ENCODE peak calls at places on chromosome 14, in seven cellular contexts. R is activated T-cell treated with anti-CD3 and anti-CD28 coated beads for 24 hours; P is AG08395; V is endothelial cell; T is stimulated activated CD4-positive, alpha-beta T cell treated with anti-CD3 and anti-CD28 coated beads, Interleukin-12 subunit alpha, Interleukin-12 subunit beta, amount 100 ng/mL, for 4 hours; S is substantia nigra; D is mucosa of gallbladder. O is an unnamed sample.

GRCh38 chr14:89540830-89541470 is 123.9 kb upstream of the FOXN3 start:
- DNase-seq in D (no peak), V (no peak), R (no peak), T (no peak), P (peak; percentile 75), S (no peak), O (no peak)

GRCh38 chr14:75125617-75126016 is 1.2 kb downstream of the NEK9 start:
- DNase-seq in D (no peak), R (no peak), P (peak; percentile 66), S (no peak), T (no peak), V (no peak), O (no peak)

GRCh38 chr14:77140937-77141591 is 527 bp downstream of the ZDHHC22 start:
- DNase-seq in R (no peak), D (no peak), T (no peak), V (peak; percentile 87), S (no peak), P (peak; percentile 32), O (no peak)

GRCh38 chr14:45972416-45972815 is 679.2 kb downstream of the RPL10L start:
- DNase-seq in D (no peak), V (no peak), S (no peak), R (no peak), T (no peak), P (no peak), O (no peak)

GRCh38 chr14:100664841-100665425 is 61.8 kb upstream of the DLK1 start:
- DNase-seq in R (no peak), D (no peak), T (no peak), V (no peak), S (no peak), P (peak; percentile 59), O (no peak)

GRCh38 chr14:92040431-92041040 is 677 bp upstream of the TRIP11 start:
- DNase-seq in V (peak; percentile 14), R (peak; percentile 3), P (peak; percentile 16), S (no peak), D (peak; percentile 25), T (no peak), O (peak; percentile 23)

GRCh38 chr14:57179273-57179672 is 89.4 kb downstream of the EXOC5 start:
- DNase-seq in T (no peak), P (no peak), S (no peak), D (no peak), V (no peak), R (no peak), O (no peak)

GRCh38 chr14:67532998-67533753 is at the start of gene PLEKHH1:
- DNase-seq in P (peak; percentile 82), R (peak; percentile 53), T (peak; percentile 63), D (peak; percentile 77), S (peak; percentile 83), V (peak; percentile 64), O (peak; percentile 95)

GRCh38 chr14:96038920-96039632 is at the start of gene C14orf132:
- DNase-seq in P (peak; percentile 91), D (peak; percentile 37), V (peak; percentile 57), S (peak; percentile 43), R (peak; percentile 53), T (peak; percentile 65), O (peak; percentile 75)

GRCh38 chr14:106821119-106821518 is 1294.7 kb downstream of the TMEM121 start:
- DNase-seq in T (no peak), V (no peak), D (no peak), P (no peak), S (no peak), R (no peak), O (no peak)

GRCh38 chr14:51093371-51094281 is 1.3 kb downstream of the TRIM9 start:
- DNase-seq in V (peak; percentile 35), R (peak; percentile 32), D (no peak), S (peak; percentile 69), T (peak; percentile 36), P (no peak), O (peak; percentile 70)

GRCh38 chr14:104651876-104652260 is 37.5 kb upstream of the INF2 start:
- DNase-seq in P (no peak), D (no peak), S (no peak), T (no peak), V (no peak), R (no peak), O (no peak)

GRCh38 chr14:57487771-57488170 is 5.9 kb downstream of the CCDC198 start:
- DNase-seq in P (peak; percentile 75), V (no peak), R (no peak), T (no peak), S (no peak), D (no peak), O (no peak)

GRCh38 chr14:71448431-71449315 is 483.6 kb upstream of the RGS6 start:
- DNase-seq in V (no peak), S (no peak), P (no peak), T (no peak), R (no peak), D (no peak), O (no peak)

GRCh38 chr14:69312608-69313007 is 52.6 kb downstream of the GALNT16 start:
- DNase-seq in V (no peak), D (no peak), R (no peak), S (peak; percentile 47), T (no peak), P (no peak), O (peak; percentile 75)

GRCh38 chr14:90726656-90727055 is 89.6 kb downstream of the TTC7B start:
- DNase-seq in R (no peak), D (peak; percentile 74), T (no peak), P (peak; percentile 69), V (no peak), S (peak; percentile 29), O (peak; percentile 77)

GRCh38 chr14:88975926-88976325 is 151.5 kb downstream of the TTC8 start:
- DNase-seq in V (no peak), S (no peak), T (no peak), R (no peak), D (no peak), P (no peak), O (no peak)

GRCh38 chr14:103058209-103059055 is 1.1 kb upstream of the CDC42BPB start:
- DNase-seq in V (no peak), T (no peak), D (no peak), R (no peak), S (no peak), P (peak; percentile 20), O (no peak)

GRCh38 chr14:76699901-76700590 is 61.2 kb upstream of the VASH1 start:
- DNase-seq in R (no peak), T (no peak), D (no peak), V (no peak), P (no peak), S (no peak), O (no peak)

GRCh38 chr14:101077511-101078074 is 174.1 kb upstream of the RTL1 start:
- DNase-seq in P (no peak), T (no peak), S (no peak), R (no peak), D (no peak), V (no peak), O (no peak)

GRCh38 chr14:54000341-54000811 is 43.8 kb upstream of the BMP4 start:
- DNase-seq in P (peak; percentile 26), D (no peak), R (no peak), S (no peak), T (no peak), V (no peak), O (no peak)

GRCh38 chr14:30005114-30005698 is 77.6 kb upstream of the PRKD1 start:
- DNase-seq in D (no peak), S (no peak), T (no peak), P (peak; percentile 60), R (no peak), V (peak; percentile 9), O (peak; percentile 45)

GRCh38 chr14:34252227-34252626 is 209.8 kb downstream of the SPTSSA start:
- DNase-seq in D (no peak), V (no peak), P (no peak), R (no peak), S (no peak), T (no peak), O (no peak)

GRCh38 chr14:75542585-75543091 is 20.4 kb downstream of the BATF start:
- DNase-seq in V (no peak), D (peak; percentile 58), R (peak; percentile 78), T (peak; percentile 74), S (peak; percentile 13), P (peak; percentile 32), O (peak; percentile 46)

GRCh38 chr14:97095269-97095668 is 298.1 kb downstream of the VRK1 start:
- DNase-seq in P (no peak), R (no peak), V (peak; percentile 13), T (no peak), D (no peak), S (no peak), O (no peak)

GRCh38 chr14:75469606-75470237 is 41.9 kb downstream of the JDP2 start:
- DNase-seq in R (no peak), P (no peak), D (peak; percentile 45), S (no peak), T (no peak), V (no peak), O (no peak)

GRCh38 chr14:89598548-89599186 is 181.6 kb upstream of the FOXN3 start:
- DNase-seq in T (no peak), D (no peak), V (no peak), P (no peak), S (no peak), R (no peak), O (no peak)

GRCh38 chr14:22838631-22839041 is 2.3 kb downstream of the MMP14 start:
- DNase-seq in D (no peak), V (no peak), P (peak; percentile 64), S (no peak), R (no peak), T (no peak), O (no peak)